ENCODE peak calls at places on chromosomes 12 and 14, in nine cellular contexts. T is substantia nigra; Y is nephron progenitor cell; L is NCI-H2081; G is GM06990; D is COR-L47; P is T-helper 17 cell; M is stimulated activated effector memory CD8-positive, alpha-beta T cell treated with anti-CD3 and anti-CD28 coated beads, Interleukin-12 subunit alpha, Interleukin-12 subunit beta, amount 100 ng/mL, for 72 hours; U is AG10803. H is an unnamed sample.

GRCh38 chr14:91418387-91419043 is 895 bp upstream of the CCDC88C start:
- DNase-seq in G (peak), T (peak), L (peak), M (peak), D (peak), P (peak), Y (peak), U (peak), H (peak)

GRCh38 chr14:81222694-81223093 is 1.9 kb upstream of the GTF2A1 start:
- DNase-seq in G (no peak), P (no peak), M (no peak), D (no peak), Y (no peak), L (no peak), T (no peak), U (no peak), H (no peak)

GRCh38 chr12:121789800-121790748 is 3.4 kb downstream of the RHOF start:
- DNase-seq in Y (peak), G (peak), T (peak), P (peak), U (no peak), M (peak), L (no peak), D (no peak), H (peak)

GRCh38 chr12:60437297-60437696 is 841.5 kb downstream of the SLC16A7 start:
- DNase-seq in P (no peak), U (no peak), Y (no peak), G (no peak), M (no peak), D (no peak), T (no peak), L (no peak), H (no peak)

GRCh38 chr12:45725631-45726593 is 3.6 kb upstream of the ARID2 start:
- DNase-seq in Y (peak), P (no peak), T (peak), U (peak), L (peak), M (no peak), D (no peak), G (peak), H (peak)

GRCh38 chr12:78790148-78790547 is 74.4 kb upstream of the SYT1 start:
- DNase-seq in L (no peak), P (no peak), Y (no peak), D (no peak), G (no peak), U (no peak), T (no peak), M (no peak), H (no peak)

GRCh38 chr12:99736760-99737159 is 89.2 kb downstream of the GARIN6 start:
- DNase-seq in T (no peak), P (no peak), U (no peak), M (no peak), G (no peak), Y (no peak), L (no peak), D (no peak), H (no peak)

GRCh38 chr12:27048822-27049752 is 26.7 kb downstream of the MED21 start:
- DNase-seq in M (no peak), P (no peak), T (no peak), D (no peak), U (peak), L (no peak), Y (no peak), G (no peak), H (no peak)

GRCh38 chr12:9864913-9865675 is 4.1 kb downstream of the CLEC2B start:
- DNase-seq in D (no peak), M (no peak), G (no peak), T (no peak), U (no peak), Y (no peak), P (no peak), L (no peak), H (peak)

GRCh38 chr14:50342211-50343080 is 30.3 kb downstream of the DMAC2L start:
- DNase-seq in L (peak), M (no peak), G (peak), T (peak), D (peak), P (no peak), U (peak), Y (peak), H (peak)

GRCh38 chr14:23052671-23053070 is 4.6 kb downstream of the CDH24 start:
- DNase-seq in L (no peak), Y (no peak), D (no peak), G (no peak), P (no peak), T (no peak), M (no peak), U (no peak), H (no peak)

GRCh38 chr14:67541448-67542387 is 8.6 kb downstream of the PLEKHH1 start:
- DNase-seq in L (no peak), M (no peak), D (no peak), T (no peak), U (no peak), G (no peak), P (no peak), Y (peak), H (no peak)

GRCh38 chr12:101186291-101186690 is 23.7 kb downstream of the SLC5A8 start:
- DNase-seq in P (no peak), L (no peak), D (no peak), Y (no peak), T (no peak), G (no peak), U (no peak), M (no peak), H (no peak)

GRCh38 chr12:75177997-75178396 is 31.6 kb downstream of the KCNC2 start:
- DNase-seq in G (no peak), M (no peak), L (no peak), Y (no peak), D (no peak), P (no peak), U (peak), T (no peak), H (no peak)

GRCh38 chr14:90785474-90785873 is 30.8 kb downstream of the TTC7B start:
- DNase-seq in T (peak), Y (no peak), U (peak), L (no peak), G (no peak), P (no peak), M (no peak), D (no peak), H (no peak)

GRCh38 chr14:24071836-24072420 is 566 bp downstream of the CPNE6 start:
- DNase-seq in D (no peak), U (no peak), Y (no peak), G (no peak), P (no peak), L (no peak), M (no peak), T (peak), H (no peak)

GRCh38 chr14:92610849-92611271 is 97.3 kb downstream of the RIN3 start:
- DNase-seq in D (no peak), M (no peak), G (no peak), U (no peak), Y (no peak), T (no peak), L (no peak), P (no peak), H (no peak)

GRCh38 chr12:71567562-71567961 is 96.1 kb downstream of the ZFC3H1 start:
- DNase-seq in Y (no peak), G (no peak), T (no peak), D (no peak), L (no peak), M (no peak), U (no peak), P (no peak), H (no peak)

GRCh38 chr12:26058818-26059217 is 66.0 kb downstream of the BHLHE41 start:
- DNase-seq in U (peak), P (no peak), T (no peak), M (no peak), D (no peak), Y (no peak), G (no peak), L (no peak), H (no peak)

GRCh38 chr12:27493260-27493935 is 30.6 kb upstream of the PPFIBP1 start:
- DNase-seq in Y (no peak), G (no peak), L (no peak), P (no peak), D (no peak), M (no peak), U (no peak), T (no peak), H (no peak)

H was measured in immature natural killer cell.